ENCODE peak calls at places on chromosomes 3 and 15, in seven cellular contexts. K is A549, A is breast epithelium, D is tibial nerve, Y is heart left ventricle, L is gastrocnemius medialis, C is transverse colon. P is an unnamed sample.

GRCh38 chr3:187360523-187361060 is 7.6 kb upstream of the RTP4 start:
- DNase-seq in Y (no peak), A (no peak), K (no peak), C (no peak), D (no peak), L (no peak), P (no peak)

GRCh38 chr3:138850151-138850550 is 15.4 kb upstream of the PIK3CB start:
- DNase-seq in D (no peak), A (no peak), C (no peak), Y (peak; percentile 45), L (no peak), K (no peak), P (peak; percentile 56)

GRCh38 chr3:99250821-99251355 is 349.4 kb upstream of the DCBLD2 start:
- DNase-seq in A (no peak), K (no peak), Y (no peak), C (no peak), L (no peak), D (no peak), P (no peak)

GRCh38 chr3:70064194-70064787 is 64.8 kb downstream of the SAMMSON start:
- DNase-seq in A (no peak), D (no peak), K (peak; percentile 51), Y (no peak), L (no peak), C (no peak), P (peak; percentile 29)

GRCh38 chr15:57752840-57753239 is 46.3 kb downstream of the POLR2M start:
- DNase-seq in Y (no peak), A (no peak), D (no peak), K (no peak), C (no peak), L (no peak), P (no peak)

GRCh38 chr15:29059871-29060640 is 174.3 kb downstream of the APBA2 start:
- DNase-seq in L (no peak), D (no peak), C (no peak), A (no peak), K (no peak), Y (no peak), P (no peak)

GRCh38 chr3:138442433-138442832 is 8.0 kb downstream of the ESYT3 start:
- DNase-seq in L (no peak), D (no peak), A (no peak), K (peak; percentile 35), Y (no peak), C (no peak), P (no peak)

GRCh38 chr3:108838411-108838810 is 15.8 kb downstream of the TRAT1 start:
- DNase-seq in A (no peak), Y (no peak), C (no peak), K (no peak), D (no peak), L (no peak), P (no peak)

GRCh38 chr3:23611737-23612295 is 193.9 kb upstream of the UBE2E1 start:
- DNase-seq in L (peak; percentile 33), K (no peak), C (peak; percentile 57), A (no peak), D (peak; percentile 58), Y (peak; percentile 81), P (peak; percentile 27)

GRCh38 chr3:173173652-173174051 is 32.6 kb upstream of the SPATA16 start:
- DNase-seq in K (no peak), Y (no peak), C (no peak), L (no peak), A (no peak), D (no peak), P (no peak)

GRCh38 chr3:197795200-197795599 is 4.1 kb downstream of the LRCH3 start:
- DNase-seq in D (no peak), Y (no peak), C (no peak), K (peak; percentile 50), L (no peak), A (no peak), P (no peak)

GRCh38 chr3:46296826-46297225 is 54.6 kb downstream of the CCR3 start:
- DNase-seq in D (no peak), C (no peak), A (no peak), L (no peak), K (no peak), Y (no peak), P (no peak)

GRCh38 chr15:40380636-40381035 is 1.9 kb upstream of the KNSTRN start:
- DNase-seq in Y (no peak), C (no peak), D (no peak), A (no peak), L (no peak), K (no peak), P (no peak)

GRCh38 chr15:40379374-40379773 is 3.1 kb upstream of the KNSTRN start:
- DNase-seq in K (no peak), A (no peak), Y (no peak), C (no peak), D (no peak), L (no peak), P (peak; percentile 31)

GRCh38 chr15:40379853-40380252 is 2.7 kb upstream of the KNSTRN start:
- DNase-seq in L (peak; percentile 96), A (no peak), C (peak; percentile 34), K (peak; percentile 77), Y (peak; percentile 80), D (peak; percentile 35), P (peak; percentile 29)

GRCh38 chr15:40381818-40382529 is 547 bp upstream of the KNSTRN start:
- DNase-seq in Y (no peak), D (no peak), K (no peak), L (no peak), C (no peak), A (no peak), P (no peak)

DNA sequence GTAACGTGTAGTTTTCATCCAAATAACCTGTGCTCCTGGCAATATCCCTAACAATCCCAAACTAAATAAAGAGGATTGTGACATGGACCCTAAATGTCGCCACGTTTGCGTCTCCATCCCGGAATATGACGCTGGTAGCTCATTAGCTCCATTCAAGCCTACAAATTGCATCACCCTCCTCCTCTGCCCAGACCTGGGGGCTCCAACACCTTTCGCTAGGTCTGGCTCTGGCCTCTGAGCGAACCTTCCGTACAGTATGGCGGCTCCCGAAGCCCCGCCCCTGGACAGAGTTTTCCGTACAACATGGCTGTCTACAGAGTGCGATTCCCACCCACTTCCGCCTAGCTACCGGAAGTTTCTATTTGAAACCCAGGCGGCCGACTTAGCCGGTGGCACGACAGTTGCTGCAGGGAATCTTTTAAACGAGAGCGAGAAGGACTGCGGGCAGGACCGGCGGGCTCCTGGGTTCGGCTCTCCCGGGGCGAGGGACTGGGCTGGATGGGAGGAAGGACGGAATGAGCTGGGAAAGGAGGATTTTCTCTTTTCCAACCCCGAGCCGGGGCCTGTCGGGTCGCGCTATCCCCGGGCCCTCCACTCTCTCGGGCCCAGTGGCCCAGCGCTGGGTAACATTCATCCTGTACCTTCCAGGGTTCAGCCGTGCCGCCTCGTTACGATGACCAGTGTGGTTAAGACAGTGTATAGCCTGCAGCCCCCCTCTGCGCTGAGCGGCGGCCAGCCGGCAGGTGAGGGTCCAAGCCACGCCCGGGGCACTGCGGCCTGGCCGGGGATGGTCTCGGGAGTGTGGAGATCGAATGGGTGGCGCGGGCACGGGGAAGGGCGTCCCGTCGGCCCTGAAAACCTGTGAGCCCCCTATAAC is at the start of gene KNSTRN:
- DNase-seq in K (peak; percentile 91), L (peak; percentile 91), D (peak; percentile 79), Y (peak; percentile 92), C (peak; percentile 94), A (peak; percentile 86), P (peak; percentile 95)
- TF ChIP-seq POLR2A in K (peak; percentile 27), L (peak; percentile 39), D (peak; percentile 13), Y (peak; percentile 34), C (no peak), A (no peak), P (peak; percentile 49)

GRCh38 chr3:141285570-141285969 is 53.9 kb downstream of the PXYLP1 start:
- DNase-seq in K (no peak), L (no peak), Y (no peak), C (no peak), D (no peak), A (no peak), P (no peak)

GRCh38 chr3:141289228-141289772 is 57.7 kb downstream of the PXYLP1 start:
- DNase-seq in A (no peak), D (no peak), C (no peak), L (no peak), Y (no peak), K (no peak), P (no peak)

GRCh38 chr3:141288331-141288990 is 56.8 kb downstream of the PXYLP1 start:
- DNase-seq in D (no peak), A (no peak), L (no peak), C (no peak), K (no peak), Y (no peak), P (no peak)

GRCh38 chr3:141287326-141287725 is 55.7 kb downstream of the PXYLP1 start:
- DNase-seq in Y (no peak), K (no peak), A (no peak), D (no peak), L (no peak), C (no peak), P (no peak)

GRCh38 chr3:141286856-141287255 is 55.2 kb downstream of the PXYLP1 start:
- DNase-seq in C (no peak), D (no peak), L (no peak), Y (no peak), K (no peak), A (no peak), P (no peak)
- TF ChIP-seq CTCF in C (no peak), D (no peak), L (no peak), Y (no peak), K (no peak), A (no peak), P (no peak)

GRCh38 chr3:128620268-128620691 is 30.3 kb downstream of the RPN1 start:
- DNase-seq in K (no peak), Y (no peak), D (no peak), L (no peak), A (peak; percentile 40), C (no peak), P (no peak)

GRCh38 chr3:128618398-128618726 is 32.3 kb downstream of the RPN1 start:
- DNase-seq in L (no peak), C (no peak), A (no peak), Y (no peak), D (no peak), K (no peak), P (no peak)

GRCh38 chr3:128621234-128621633 is 29.4 kb downstream of the RPN1 start:
- DNase-seq in Y (no peak), D (no peak), C (no peak), L (no peak), A (no peak), K (no peak), P (no peak)

GRCh38 chr3:128617557-128618397 is 32.8 kb downstream of the RPN1 start:
- DNase-seq in D (peak; percentile 97), K (peak; percentile 94), A (peak; percentile 98), L (peak; percentile 97), C (peak; percentile 99), Y (peak; percentile 98), P (peak; percentile 98)

GRCh38 chr3:128619146-128619890 is 31.3 kb downstream of the RPN1 start:
- DNase-seq in D (no peak), K (peak; percentile 45), A (no peak), L (no peak), C (no peak), Y (no peak), P (no peak)
- TF ChIP-seq POLR2A in D (no peak), K (no peak), A (no peak), L (no peak), C (no peak), Y (no peak), P (no peak)

DNA sequence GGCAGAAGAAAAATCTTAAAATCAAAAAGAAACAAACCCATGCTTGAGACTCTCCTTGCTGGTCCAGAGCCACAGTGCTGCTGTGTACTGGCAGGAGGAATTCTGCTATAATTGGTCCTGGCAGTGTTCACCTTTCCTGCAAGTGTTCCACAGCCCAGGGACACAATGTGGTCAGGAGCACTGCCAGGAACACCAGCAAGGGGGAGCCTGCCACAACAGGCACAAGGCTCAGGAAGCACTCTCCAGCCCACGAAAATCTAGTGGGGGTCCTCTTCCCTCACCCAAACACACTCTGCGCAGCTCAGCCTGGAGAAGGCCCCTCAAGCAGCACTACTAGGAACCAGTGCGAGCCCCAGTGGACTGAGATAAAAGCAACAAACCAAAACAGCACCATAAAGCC is 92.9 kb downstream of the UBE3A start:
- DNase-seq in C (no peak), K (no peak), D (no peak), L (peak; percentile 92), Y (peak; percentile 82), A (no peak), P (no peak)
- TF ChIP-seq CTCF in C (peak; percentile 14), K (no peak), D (no peak), L (peak; percentile 54), Y (peak; percentile 56), A (no peak), P (no peak)

P was measured in body of pancreas.